ENCODE peak calls at places on chromosomes 7 and 10, in four cellular contexts. A is HT1080, Z is NCI-H1105, G is left ventricle myocardium inferior. M is an unnamed sample.

GRCh38 chr10:26534384-26534783 is 96.2 kb downstream of the APBB1IP start:
- DNase-seq in A (no peak), G (no peak), Z (no peak), M (no peak)

GRCh38 chr7:36216063-36216684 is 63.1 kb downstream of the EEPD1 start:
- DNase-seq in Z (no peak), G (no peak), A (no peak), M (no peak)

GRCh38 chr7:47453093-47454056 is 128.5 kb downstream of the TNS3 start:
- DNase-seq in Z (no peak), G (peak), A (peak), M (no peak)

GRCh38 chr10:132538790-132539421 is 1.3 kb downstream of the INPP5A start:
- DNase-seq in A (no peak), Z (no peak), G (peak), M (no peak)

GRCh38 chr10:74208081-74208480 is 57.1 kb downstream of the ADK start:
- DNase-seq in Z (peak), A (no peak), G (no peak), M (no peak)

GRCh38 chr7:15305002-15305600 is 256.7 kb downstream of the AGMO start:
- DNase-seq in G (no peak), A (peak), Z (peak), M (no peak)

GRCh38 chr10:34872820-34873219 is 57.7 kb upstream of the PARD3 start:
- DNase-seq in G (no peak), A (no peak), Z (no peak), M (no peak)

GRCh38 chr7:128236924-128237586 is 4.0 kb upstream of the LEP start:
- DNase-seq in A (peak), G (no peak), Z (no peak), M (no peak)

GRCh38 chr7:50335795-50336754 is 31.6 kb downstream of the IKZF1 start:
- DNase-seq in A (no peak), G (no peak), Z (no peak), M (no peak)

GRCh38 chr7:64300641-64301405 is 12.9 kb upstream of the ZNF736 start:
- DNase-seq in A (peak), G (no peak), Z (no peak), M (no peak)

GRCh38 chr10:90418869-90419652 is 438.8 kb downstream of the HTR7 start:
- DNase-seq in G (no peak), A (peak), Z (no peak), M (no peak)

GRCh38 chr10:63145782-63146181 is 12.7 kb downstream of the NRBF2 start:
- DNase-seq in A (no peak), G (no peak), Z (no peak), M (no peak)

GRCh38 chr10:97726636-97727178 is 10.2 kb upstream of the ZFYVE27 start:
- DNase-seq in A (peak), Z (no peak), G (no peak), M (no peak)

GRCh38 chr7:16851829-16852228 is 30.0 kb downstream of the AGR3 start:
- DNase-seq in A (no peak), G (no peak), Z (no peak), M (no peak)

GRCh38 chr7:30226593-30227268 is 57.7 kb upstream of the ZNRF2 start:
- DNase-seq in Z (peak), G (no peak), A (peak), M (no peak)